ENCODE peak calls at places on chromosome 16, in four cellular contexts. M, G, D and A are unnamed samples. For H3K4me1, the result is how much of the 10 kb centered on the place peaks cover.

GRCh38 chr16:77434365-77435239 is at the start of gene ADAMTS18:
- DNase-seq in G (no peak), D (no peak), M (peak), A (no peak)

GRCh38 chr16:81168406-81168805 is 70.1 kb upstream of the BCO1 start:
- DNase-seq in M (no peak), D (no peak), G (no peak), A (no peak)

GRCh38 chr16:89268987-89269735 is 51.7 kb downstream of the ZNF778 start:
- DNase-seq in G (no peak), D (no peak), M (no peak), A (no peak)

GRCh38 chr16:24992696-24993095 is 22.5 kb downstream of the ARHGAP17 start:
- DNase-seq in G (no peak), M (no peak), D (no peak), A (no peak)

GRCh38 chr16:56617212-56618085 is 8.1 kb upstream of the MT1E start:
- DNase-seq in M (peak), D (no peak), G (no peak), A (peak)

GRCh38 chr16:69273009-69273408 is 38.1 kb upstream of the VPS4A start:
- DNase-seq in D (no peak), G (no peak), M (no peak), A (no peak)

GRCh38 chr16:24255446-24256352 is at the start of gene CACNG3:
- DNase-seq in D (no peak), G (no peak), M (peak), A (no peak)

GRCh38 chr16:88438084-88438870 is 14.8 kb upstream of the ZFPM1 start:
- DNase-seq in M (no peak), G (no peak), D (no peak), A (no peak)

GRCh38 chr16:77288222-77288621 is 89.0 kb downstream of the SYCE1L start:
- DNase-seq in G (no peak), D (no peak), M (no peak), A (no peak)

GRCh38 chr16:10339777-10340752 is 45.8 kb upstream of the ATF7IP2 start:
- DNase-seq in M (no peak), D (no peak), G (no peak), A (no peak)

GRCh38 chr16:57341441-57342303 is 16.9 kb upstream of the CCL22 start:
- DNase-seq in G (no peak), M (no peak), D (no peak), A (peak)

GRCh38 chr16:3087836-3088235 is 11.3 kb downstream of the ZSCAN10 start:
- DNase-seq in D (no peak), M (peak), G (no peak), A (no peak)

GRCh38 chr16:18827890-18828289 is 26.5 kb upstream of the ARL6IP1 start:
- DNase-seq in G (no peak), D (no peak), M (no peak), A (no peak)

GRCh38 chr16:680967-681745 is 946 bp downstream of the STUB1 start:
- DNase-seq in D (no peak), M (peak), G (no peak), A (no peak)

GRCh38 chr16:49204191-49204590 is 77.4 kb downstream of the CBLN1 start:
- DNase-seq in G (no peak), M (no peak), D (no peak), A (no peak)

GRCh38 chr16:71552698-71553503 is 24.0 kb downstream of the TAT start:
- DNase-seq in G (no peak), D (no peak), M (peak), A (no peak)

GRCh38 chr16:68086336-68086821 is 1.2 kb downstream of the NFATC3 start:
- DNase-seq in G (no peak), D (no peak), M (peak), A (no peak)

GRCh38 chr16:26196310-26196709 is 504.6 kb downstream of the HS3ST4 start:
- DNase-seq in D (no peak), M (no peak), G (no peak), A (no peak)

GRCh38 chr16:79997257-79997656 is 396.7 kb upstream of the MAF start:
- DNase-seq in M (peak), D (no peak), G (no peak), A (no peak)

GRCh38 chr16:10368984-10369551 is 16.8 kb upstream of the ATF7IP2 start:
- DNase-seq in M (peak), G (no peak), D (no peak), A (no peak)

GRCh38 chr16:70737377-70738082 is 51.7 kb upstream of the MTSS2 start:
- DNase-seq in G (peak), D (no peak), M (no peak), A (peak)

GRCh38 chr16:63461248-63461841 is 1425.1 kb upstream of the CDH8 start:
- DNase-seq in M (peak), G (no peak), D (peak), A (no peak)

GRCh38 chr16:1984347-1985225 is 593 bp downstream of the GFER start:
- DNase-seq in G (no peak), D (no peak), M (peak), A (no peak)

GRCh38 chr16:70766176-70766575 is 34.8 kb downstream of the VAC14 start:
- DNase-seq in D (no peak), M (no peak), G (no peak), A (no peak)

GRCh38 chr16:19883296-19883951 is 1.2 kb downstream of the GPRC5B start:
- DNase-seq in D (no peak), G (peak), M (peak), A (no peak)
- H3K4me3 ChIP-seq in D (peak), G (peak), M (peak), A (peak)

GRCh38 chr16:19945934-19946333 is 61.3 kb upstream of the GPRC5B start:
- DNase-seq in M (no peak), D (no peak), G (no peak), A (no peak)

DNA sequence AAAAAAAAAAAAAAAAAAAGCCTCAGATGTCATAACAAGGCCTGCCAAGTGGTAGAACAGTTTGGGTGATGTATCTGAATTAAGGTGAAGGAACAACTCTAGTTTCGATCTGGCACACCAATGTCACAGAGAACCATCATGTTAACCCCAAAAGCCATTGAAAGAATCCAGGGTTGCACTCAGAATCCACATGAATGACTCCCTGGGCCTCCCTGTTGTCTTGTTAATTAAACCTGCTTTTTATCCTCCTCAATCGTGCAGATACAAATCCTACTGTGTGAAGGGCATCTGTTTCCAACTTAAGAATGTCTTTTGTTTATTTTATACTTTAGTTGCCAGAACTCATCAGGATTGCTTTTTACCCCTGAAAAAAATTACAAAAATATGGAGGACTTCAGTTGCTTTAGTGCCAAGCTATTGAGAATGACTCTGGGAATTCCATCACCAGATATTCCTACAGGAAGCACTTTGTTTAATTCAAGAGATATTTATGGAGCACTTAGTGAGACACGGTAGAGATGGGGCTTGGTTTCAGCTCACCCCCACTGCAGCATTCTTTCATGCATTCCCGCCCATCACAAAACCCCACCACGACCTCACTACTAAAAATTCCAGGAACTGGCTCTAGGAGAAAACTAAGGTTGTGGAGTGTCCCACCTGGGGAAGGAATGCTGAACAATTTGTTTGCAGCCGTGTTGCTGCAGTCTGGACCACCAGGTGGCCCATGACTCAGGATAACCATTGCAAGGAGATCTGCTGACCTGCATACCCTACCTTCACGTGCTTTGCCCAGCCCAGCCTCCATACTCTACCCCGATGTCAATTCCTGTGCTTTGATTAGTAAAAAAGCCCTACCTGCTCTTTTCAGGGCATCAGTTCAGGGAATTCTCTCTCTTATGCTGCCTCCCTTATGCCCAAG is 63.8 kb upstream of the GPRC5B start:
- DNase-seq in M (peak), G (no peak), D (no peak), A (no peak)
- TF ChIP-seq POLR2AphosphoS5 in M (no peak), G (no peak), D (no peak), A (no peak)

GRCh38 chr16:5046914-5047313 is 13.2 kb upstream of the NAGPA start:
- DNase-seq in G (no peak), D (no peak), M (peak), A (no peak)
- H3K4me1 ChIP-seq in G (under half), D (under half), M (under half), A (under half)

DNA sequence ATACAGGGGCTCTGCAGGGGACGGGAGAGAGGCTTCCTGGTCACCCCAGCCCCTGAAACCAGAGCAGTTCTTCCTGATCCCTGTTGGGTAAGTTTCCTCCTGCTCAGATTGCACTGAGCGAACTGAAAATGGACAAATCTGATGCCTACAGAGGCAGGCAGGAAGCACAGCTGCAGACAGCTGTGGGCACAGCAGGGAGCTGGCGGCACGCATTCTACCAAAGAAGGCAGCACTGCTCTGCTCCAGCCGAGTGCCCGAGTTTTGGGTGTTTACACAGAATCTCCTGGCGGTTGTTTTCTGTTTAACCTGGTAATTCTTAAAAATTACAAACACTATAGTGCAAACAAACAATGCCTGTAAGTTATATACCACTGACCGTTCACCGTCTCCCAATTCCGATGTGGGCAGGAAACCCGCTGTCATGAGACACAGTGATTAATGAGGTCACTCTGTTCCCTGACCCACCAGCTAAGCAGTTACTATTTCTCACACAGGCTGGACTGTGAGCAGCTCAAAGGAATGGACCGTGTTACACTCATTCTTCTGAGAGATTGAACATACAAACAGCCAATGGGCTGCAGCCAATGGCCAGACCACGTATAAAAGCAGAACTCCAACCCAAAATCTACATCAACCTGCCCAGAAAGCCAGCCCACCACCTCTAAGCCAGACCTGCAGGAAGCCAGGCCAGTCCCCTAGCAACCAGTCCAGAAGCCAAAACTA is 25.5 kb downstream of the NSMCE1 start:
- DNase-seq in D (peak), M (peak), G (no peak), A (no peak)
- H3K4me3 ChIP-seq in D (no peak), M (no peak), G (peak), A (no peak)

GRCh38 chr16:50999181-50999580 is 151.9 kb downstream of the SALL1 start:
- DNase-seq in M (peak), G (no peak), D (no peak), A (no peak)

GRCh38 chr16:51009359-51009758 is 141.7 kb downstream of the SALL1 start:
- DNase-seq in M (no peak), D (no peak), G (no peak), A (no peak)

GRCh38 chr16:51008037-51008436 is 143.0 kb downstream of the SALL1 start:
- DNase-seq in D (no peak), M (no peak), G (no peak), A (no peak)

GRCh38 chr16:51002889-51003490 is 148.1 kb downstream of the SALL1 start:
- DNase-seq in M (no peak), D (no peak), G (no peak), A (no peak)

DNA sequence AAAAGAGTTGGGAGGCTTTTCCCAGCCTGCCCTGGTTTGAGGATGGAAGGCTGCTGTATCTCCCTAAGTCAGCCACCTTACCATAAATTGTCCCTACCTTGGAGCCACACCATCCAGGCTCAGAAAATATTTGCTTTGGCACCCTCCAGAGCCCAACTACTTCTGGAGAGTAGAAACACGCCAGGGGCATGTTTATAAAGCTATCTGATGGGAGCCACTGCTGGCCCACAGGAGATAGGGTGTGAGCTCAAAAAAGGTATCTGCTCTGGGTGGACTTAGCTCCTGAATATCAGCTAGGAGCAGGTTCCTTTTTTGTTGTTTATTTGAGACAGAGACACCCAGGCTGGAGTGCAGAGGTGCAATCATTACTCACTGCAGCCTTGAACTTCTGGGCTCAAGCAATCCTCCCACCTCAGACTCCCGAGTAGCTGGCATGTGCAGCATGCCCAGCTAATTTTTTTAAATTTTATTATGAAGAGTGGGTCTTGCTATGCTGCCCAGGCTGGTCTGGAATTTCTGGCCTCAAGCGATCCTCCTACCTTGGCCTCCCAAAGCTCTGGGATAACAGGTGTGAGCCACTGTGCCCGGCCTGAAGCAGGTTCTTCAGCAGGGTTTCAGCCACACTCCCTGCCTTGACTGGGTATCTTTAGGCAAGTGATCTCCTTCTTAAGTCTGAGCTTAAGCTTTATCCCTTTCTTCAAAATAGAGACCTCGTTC is 147.1 kb downstream of the SALL1 start:
- DNase-seq in G (no peak), M (no peak), D (no peak), A (no peak)
- TF ChIP-seq POLR2AphosphoS5 in G (no peak), M (no peak), D (no peak), A (no peak)

GRCh38 chr16:12168054-12169018 is 191.8 kb downstream of the SNX29 start:
- DNase-seq in G (no peak), D (no peak), M (no peak), A (no peak)

GRCh38 chr16:12163970-12164369 is 187.4 kb downstream of the SNX29 start:
- DNase-seq in D (no peak), M (no peak), G (no peak), A (no peak)

GRCh38 chr16:12170103-12171025 is 193.8 kb downstream of the SNX29 start:
- DNase-seq in G (no peak), M (no peak), D (no peak), A (no peak)

GRCh38 chr16:12162586-12162985 is 186.1 kb downstream of the SNX29 start:
- DNase-seq in G (no peak), M (no peak), D (no peak), A (no peak)

GRCh38 chr16:12166271-12166670 is 189.7 kb downstream of the SNX29 start:
- DNase-seq in G (no peak), M (peak), D (no peak), A (no peak)
- H3K4me1 ChIP-seq in G (under half), M (under half), D (under half), A (under half)